ENCODE peak calls at places on chromosomes 2 and 18, in eight cellular contexts. One of them, this sample, is unnamed.

GRCh38 chr2:120513776-120514357 is 167.9 kb downstream of the INHBB start:
- DNase-seq in NCI-H2081: no peak
- DNase-seq in left ventricle myocardium inferior: no peak
- DNase-seq in spleen: no peak
- DNase-seq in neural progenitor cell: no peak
- DNase-seq in K562: no peak
- DNase-seq in H4: no peak
- DNase-seq in frontal cortex: no peak
- DNase-seq in this sample: no peak

GRCh38 chr2:227629435-227629834 is 12.1 kb downstream of the SCYGR4 start:
- DNase-seq in NCI-H2081: no peak
- DNase-seq in left ventricle myocardium inferior: no peak
- DNase-seq in spleen: no peak
- DNase-seq in neural progenitor cell: no peak
- DNase-seq in K562: no peak
- DNase-seq in H4: no peak
- DNase-seq in frontal cortex: no peak
- DNase-seq in this sample: no peak

GRCh38 chr2:104944495-104944894 is 90.6 kb downstream of the POU3F3 start:
- DNase-seq in NCI-H2081: peak
- DNase-seq in left ventricle myocardium inferior: no peak
- DNase-seq in spleen: no peak
- DNase-seq in neural progenitor cell: peak
- DNase-seq in K562: peak
- DNase-seq in H4: peak
- DNase-seq in frontal cortex: no peak
- DNase-seq in this sample: no peak

GRCh38 chr2:147255812-147256211 is 589.0 kb upstream of the ACVR2A start:
- DNase-seq in NCI-H2081: no peak
- DNase-seq in left ventricle myocardium inferior: no peak
- DNase-seq in spleen: no peak
- DNase-seq in neural progenitor cell: peak
- DNase-seq in K562: no peak
- DNase-seq in H4: no peak
- DNase-seq in frontal cortex: no peak
- DNase-seq in this sample: no peak

GRCh38 chr18:59143441-59143840 is 3.8 kb downstream of the SEC11C start:
- DNase-seq in NCI-H2081: no peak
- DNase-seq in left ventricle myocardium inferior: no peak
- DNase-seq in spleen: no peak
- DNase-seq in neural progenitor cell: no peak
- DNase-seq in K562: no peak
- DNase-seq in H4: no peak
- DNase-seq in frontal cortex: no peak
- DNase-seq in this sample: peak

GRCh38 chr18:7158201-7158600 is 40.6 kb upstream of the LAMA1 start:
- DNase-seq in NCI-H2081: no peak
- DNase-seq in left ventricle myocardium inferior: no peak
- DNase-seq in spleen: no peak
- DNase-seq in neural progenitor cell: no peak
- DNase-seq in K562: no peak
- DNase-seq in H4: peak
- DNase-seq in frontal cortex: no peak
- DNase-seq in this sample: peak

GRCh38 chr18:65235966-65236634 is 514.7 kb upstream of the CDH7 start:
- DNase-seq in NCI-H2081: peak
- DNase-seq in left ventricle myocardium inferior: no peak
- DNase-seq in spleen: peak
- DNase-seq in neural progenitor cell: no peak
- DNase-seq in K562: no peak
- DNase-seq in H4: peak
- DNase-seq in frontal cortex: no peak
- DNase-seq in this sample: no peak

GRCh38 chr2:41321341-41321740 is 726.5 kb upstream of the PKDCC start:
- DNase-seq in NCI-H2081: no peak
- DNase-seq in left ventricle myocardium inferior: no peak
- DNase-seq in spleen: no peak
- DNase-seq in neural progenitor cell: no peak
- DNase-seq in K562: no peak
- DNase-seq in H4: no peak
- DNase-seq in frontal cortex: no peak
- DNase-seq in this sample: no peak

GRCh38 chr2:130825972-130826253 is 10.8 kb upstream of the ARHGEF4 start:
- DNase-seq in NCI-H2081: no peak
- DNase-seq in left ventricle myocardium inferior: no peak
- DNase-seq in spleen: peak
- DNase-seq in neural progenitor cell: no peak
- DNase-seq in K562: no peak
- DNase-seq in H4: no peak
- DNase-seq in frontal cortex: no peak
- DNase-seq in this sample: no peak

GRCh38 chr18:43571078-43571689 is 293.9 kb upstream of the SYT4 start:
- DNase-seq in NCI-H2081: peak
- DNase-seq in left ventricle myocardium inferior: no peak
- DNase-seq in spleen: no peak
- DNase-seq in neural progenitor cell: peak
- DNase-seq in K562: peak
- DNase-seq in H4: peak
- DNase-seq in frontal cortex: no peak
- DNase-seq in this sample: peak

GRCh38 chr2:181570833-181571661 is 85.9 kb downstream of the CERKL start:
- DNase-seq in NCI-H2081: no peak
- DNase-seq in left ventricle myocardium inferior: no peak
- DNase-seq in spleen: no peak
- DNase-seq in neural progenitor cell: no peak
- DNase-seq in K562: no peak
- DNase-seq in H4: no peak
- DNase-seq in frontal cortex: no peak
- DNase-seq in this sample: peak

GRCh38 chr2:159904127-159904564 is 106.1 kb upstream of the CD302 start:
- DNase-seq in NCI-H2081: no peak
- DNase-seq in left ventricle myocardium inferior: no peak
- DNase-seq in spleen: peak
- DNase-seq in neural progenitor cell: no peak
- DNase-seq in K562: no peak
- DNase-seq in H4: no peak
- DNase-seq in frontal cortex: peak
- DNase-seq in this sample: no peak

GRCh38 chr18:61850756-61851155 is 42.1 kb downstream of the RNF152 start:
- DNase-seq in NCI-H2081: no peak
- DNase-seq in left ventricle myocardium inferior: no peak
- DNase-seq in spleen: no peak
- DNase-seq in neural progenitor cell: no peak
- DNase-seq in K562: no peak
- DNase-seq in H4: no peak
- DNase-seq in frontal cortex: no peak
- DNase-seq in this sample: no peak

GRCh38 chr18:25055076-25055475 is 296.9 kb downstream of the ZNF521 start:
- DNase-seq in NCI-H2081: no peak
- DNase-seq in left ventricle myocardium inferior: no peak
- DNase-seq in spleen: no peak
- DNase-seq in neural progenitor cell: no peak
- DNase-seq in K562: no peak
- DNase-seq in H4: no peak
- DNase-seq in frontal cortex: no peak
- DNase-seq in this sample: no peak

GRCh38 chr2:127453392-127454171 is 35.4 kb downstream of the PROC start:
- DNase-seq in NCI-H2081: no peak
- DNase-seq in left ventricle myocardium inferior: no peak
- DNase-seq in spleen: no peak
- DNase-seq in neural progenitor cell: peak
- DNase-seq in K562: peak
- DNase-seq in H4: no peak
- DNase-seq in frontal cortex: no peak
- DNase-seq in this sample: peak

GRCh38 chr18:13726972-13727331 is 479 bp downstream of the RNMT start:
- DNase-seq in NCI-H2081: no peak
- DNase-seq in left ventricle myocardium inferior: peak
- DNase-seq in spleen: no peak
- DNase-seq in neural progenitor cell: peak
- DNase-seq in K562: peak
- DNase-seq in H4: peak
- DNase-seq in frontal cortex: no peak
- DNase-seq in this sample: peak

GRCh38 chr2:62145478-62146100 is 50.3 kb upstream of the B3GNT2 start:
- DNase-seq in NCI-H2081: no peak
- DNase-seq in left ventricle myocardium inferior: no peak
- DNase-seq in spleen: no peak
- DNase-seq in neural progenitor cell: no peak
- DNase-seq in K562: no peak
- DNase-seq in H4: no peak
- DNase-seq in frontal cortex: no peak
- DNase-seq in this sample: no peak

GRCh38 chr2:43210467-43211303 is 15.7 kb downstream of the ZFP36L2 start:
- DNase-seq in NCI-H2081: no peak
- DNase-seq in left ventricle myocardium inferior: peak
- DNase-seq in spleen: no peak
- DNase-seq in neural progenitor cell: no peak
- DNase-seq in K562: peak
- DNase-seq in H4: peak
- DNase-seq in frontal cortex: no peak
- DNase-seq in this sample: peak

GRCh38 chr2:214126135-214126534 is 284.7 kb upstream of the VWC2L start:
- DNase-seq in NCI-H2081: no peak
- DNase-seq in left ventricle myocardium inferior: no peak
- DNase-seq in spleen: no peak
- DNase-seq in neural progenitor cell: no peak
- DNase-seq in K562: no peak
- DNase-seq in H4: peak
- DNase-seq in frontal cortex: no peak
- DNase-seq in this sample: peak

GRCh38 chr2:145842002-145842401 is 1322.1 kb upstream of the ZEB2 start:
- DNase-seq in NCI-H2081: no peak
- DNase-seq in left ventricle myocardium inferior: no peak
- DNase-seq in spleen: no peak
- DNase-seq in neural progenitor cell: no peak
- DNase-seq in K562: no peak
- DNase-seq in H4: no peak
- DNase-seq in frontal cortex: no peak
- DNase-seq in this sample: no peak

GRCh38 chr2:12116228-12116750 is 369.9 kb downstream of the LPIN1 start:
- DNase-seq in NCI-H2081: no peak
- DNase-seq in left ventricle myocardium inferior: no peak
- DNase-seq in spleen: peak
- DNase-seq in neural progenitor cell: no peak
- DNase-seq in K562: no peak
- DNase-seq in H4: no peak
- DNase-seq in frontal cortex: no peak
- DNase-seq in this sample: no peak

GRCh38 chr2:190486037-190486623 is 48.4 kb downstream of the NEMP2 start:
- DNase-seq in NCI-H2081: no peak
- DNase-seq in left ventricle myocardium inferior: no peak
- DNase-seq in spleen: no peak
- DNase-seq in neural progenitor cell: no peak
- DNase-seq in K562: no peak
- DNase-seq in H4: no peak
- DNase-seq in frontal cortex: no peak
- DNase-seq in this sample: no peak

GRCh38 chr2:163045830-163046229 is 207.3 kb upstream of the KCNH7 start:
- DNase-seq in NCI-H2081: no peak
- DNase-seq in left ventricle myocardium inferior: no peak
- DNase-seq in spleen: no peak
- DNase-seq in neural progenitor cell: no peak
- DNase-seq in K562: no peak
- DNase-seq in H4: no peak
- DNase-seq in frontal cortex: no peak
- DNase-seq in this sample: no peak

GRCh38 chr2:74502720-74503505 is 3.5 kb upstream of the LBX2 start:
- DNase-seq in NCI-H2081: peak
- DNase-seq in left ventricle myocardium inferior: peak
- DNase-seq in spleen: peak
- DNase-seq in neural progenitor cell: peak
- DNase-seq in K562: peak
- DNase-seq in H4: peak
- DNase-seq in frontal cortex: peak
- DNase-seq in this sample: peak

This sample was measured in fibroblast of villous mesenchyme.